ENCODE peak calls at places on chromosome 3, in four cellular contexts. P is IMR-90, T is K562, V is GM12878. Q is an unnamed sample.

GRCh38 chr3:114231616-114232015 is 5.8 kb downstream of the ZNF80 start:
- DNase-seq in P (no peak), T (no peak), V (no peak), Q (no peak)

GRCh38 chr3:97662808-97663207 is 101.8 kb upstream of the ARL6 start:
- DNase-seq in P (no peak), T (no peak), V (no peak), Q (no peak)

GRCh38 chr3:150331978-150332568 is 76.0 kb upstream of the TSC22D2 start:
- DNase-seq in P (no peak), T (no peak), V (no peak), Q (no peak)

GRCh38 chr3:2849092-2849491 is 261.1 kb downstream of the IL5RA start:
- DNase-seq in P (no peak), T (no peak), V (no peak), Q (no peak)

GRCh38 chr3:66344391-66344811 is 123.6 kb downstream of the SLC25A26 start:
- DNase-seq in P (no peak), T (no peak), V (no peak), Q (no peak)

GRCh38 chr3:65831733-65832425 is 206.8 kb downstream of the MAGI1 start:
- DNase-seq in P (peak), T (no peak), V (no peak), Q (no peak)

GRCh38 chr3:79380581-79380980 is 387.2 kb downstream of the ROBO1 start:
- DNase-seq in P (peak), T (no peak), V (no peak), Q (no peak)

GRCh38 chr3:181791380-181791779 is 79.7 kb downstream of the SOX2 start:
- DNase-seq in P (no peak), T (no peak), V (no peak), Q (no peak)

GRCh38 chr3:133276594-133276993 is 123.3 kb upstream of the BFSP2 start:
- DNase-seq in P (no peak), T (no peak), V (no peak), Q (no peak)

GRCh38 chr3:73080201-73080966 is 18.9 kb downstream of the EBLN2 start:
- DNase-seq in P (no peak), T (no peak), V (no peak), Q (no peak)

GRCh38 chr3:188316021-188316722 is 162.2 kb downstream of the LPP start:
- DNase-seq in P (no peak), T (no peak), V (no peak), Q (no peak)

GRCh38 chr3:195106418-195106906 is 164.5 kb downstream of the XXYLT1 start:
- DNase-seq in P (peak), T (peak), V (no peak), Q (peak)

GRCh38 chr3:195257454-195258448 is 13.2 kb downstream of the XXYLT1 start:
- DNase-seq in P (peak), T (no peak), V (no peak), Q (no peak)

GRCh38 chr3:161322781-161323568 is 48.3 kb downstream of the SPTSSB start:
- DNase-seq in P (no peak), T (no peak), V (no peak), Q (no peak)

GRCh38 chr3:197012021-197012883 is 17.4 kb downstream of the MELTF start:
- DNase-seq in P (no peak), T (no peak), V (no peak), Q (no peak)

GRCh38 chr3:106208979-106209378 is 340.2 kb upstream of the CBLB start:
- DNase-seq in P (peak), T (no peak), V (no peak), Q (peak)

GRCh38 chr3:15462451-15462850 is 35.1 kb downstream of the EAF1 start:
- DNase-seq in P (no peak), T (no peak), V (no peak), Q (no peak)

GRCh38 chr3:10511809-10512494 is 6.6 kb upstream of the ATP2B2 start:
- DNase-seq in P (peak), T (no peak), V (no peak), Q (peak)

GRCh38 chr3:24487325-24488242 is 7.1 kb downstream of the THRB start:
- DNase-seq in P (no peak), T (no peak), V (no peak), Q (no peak)

GRCh38 chr3:24481193-24481592 is 13.5 kb downstream of the THRB start:
- DNase-seq in P (no peak), T (no peak), V (no peak), Q (no peak)

GRCh38 chr3:24482306-24482705 is 12.3 kb downstream of the THRB start:
- DNase-seq in P (no peak), T (no peak), V (no peak), Q (no peak)

GRCh38 chr3:24483873-24484272 is 10.8 kb downstream of the THRB start:
- DNase-seq in P (no peak), T (no peak), V (no peak), Q (no peak)

DNA sequence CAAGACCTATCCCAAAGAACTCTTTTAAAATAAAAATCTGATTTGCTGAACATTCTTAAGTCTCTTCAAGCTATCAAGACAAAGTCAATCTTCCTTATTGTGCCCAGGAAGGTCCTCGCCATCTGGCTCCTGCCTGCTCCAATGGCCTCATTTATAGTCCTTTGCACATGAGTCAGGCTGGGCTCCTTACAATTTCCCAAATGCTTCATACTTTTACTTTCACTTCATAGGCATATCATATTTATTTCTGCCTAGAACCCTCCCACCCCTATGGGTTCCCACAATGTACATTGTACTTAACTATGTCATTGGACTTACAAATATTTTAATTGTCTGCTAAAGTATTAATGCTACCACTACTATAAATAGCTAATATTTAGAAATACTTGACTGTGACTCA is 9.1 kb downstream of the THRB start:
- DNase-seq in P (no peak), T (no peak), V (no peak), Q (no peak)
- TF ChIP-seq ELK1 in P (no peak), T (no peak), V (no peak), Q (no peak)

DNA sequence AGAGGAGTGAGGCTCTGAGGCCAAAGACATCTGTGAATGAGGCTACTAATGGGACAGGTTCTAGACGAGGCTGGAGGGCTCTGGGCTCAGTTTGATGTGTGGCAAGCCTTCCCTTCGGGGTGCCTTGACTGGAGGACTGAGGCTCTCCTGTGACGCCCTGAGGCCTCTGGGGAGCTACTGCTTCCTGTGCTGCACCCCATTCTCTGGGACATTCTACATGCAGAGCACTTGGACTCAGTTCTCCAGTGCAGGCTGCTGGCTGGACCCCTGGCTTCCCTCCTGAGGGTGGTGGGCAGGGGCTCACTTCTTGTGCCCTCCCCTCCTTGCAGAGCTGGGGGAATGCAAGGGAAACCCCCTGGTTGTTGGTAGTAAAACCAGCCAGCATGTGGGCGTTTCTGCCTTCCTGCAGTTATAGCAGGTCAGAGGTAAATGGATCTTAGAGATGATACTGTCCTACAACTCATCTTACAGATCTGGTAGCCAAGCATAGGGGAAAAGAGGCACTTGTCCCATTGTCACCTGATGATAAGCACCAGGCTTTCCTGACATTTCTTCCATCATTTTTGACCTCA is 133.3 kb downstream of the CHDH start:
- DNase-seq in P (no peak), T (no peak), V (no peak), Q (no peak)
- TF ChIP-seq ELK1 in P (no peak), T (no peak), V (no peak), Q (no peak)

GRCh38 chr3:157810924-157811718 is 295.1 kb downstream of the SHOX2 start:
- DNase-seq in P (no peak), T (no peak), V (no peak), Q (no peak)
- TF ChIP-seq ELK1 in P (no peak), T (no peak), V (no peak), Q (no peak)

GRCh38 chr3:167729591-167729990 is 5.1 kb downstream of the PDCD10 start:
- DNase-seq in P (no peak), T (no peak), V (no peak), Q (no peak)
- TF ChIP-seq ELK1 in P (no peak), T (no peak), V (no peak), Q (no peak)

GRCh38 chr3:37945803-37946530 is 44.6 kb upstream of the VILL start:
- DNase-seq in P (peak), T (no peak), V (no peak), Q (peak)
- TF ChIP-seq ELK1 in P (no peak), T (no peak), V (no peak), Q (no peak)

DNA sequence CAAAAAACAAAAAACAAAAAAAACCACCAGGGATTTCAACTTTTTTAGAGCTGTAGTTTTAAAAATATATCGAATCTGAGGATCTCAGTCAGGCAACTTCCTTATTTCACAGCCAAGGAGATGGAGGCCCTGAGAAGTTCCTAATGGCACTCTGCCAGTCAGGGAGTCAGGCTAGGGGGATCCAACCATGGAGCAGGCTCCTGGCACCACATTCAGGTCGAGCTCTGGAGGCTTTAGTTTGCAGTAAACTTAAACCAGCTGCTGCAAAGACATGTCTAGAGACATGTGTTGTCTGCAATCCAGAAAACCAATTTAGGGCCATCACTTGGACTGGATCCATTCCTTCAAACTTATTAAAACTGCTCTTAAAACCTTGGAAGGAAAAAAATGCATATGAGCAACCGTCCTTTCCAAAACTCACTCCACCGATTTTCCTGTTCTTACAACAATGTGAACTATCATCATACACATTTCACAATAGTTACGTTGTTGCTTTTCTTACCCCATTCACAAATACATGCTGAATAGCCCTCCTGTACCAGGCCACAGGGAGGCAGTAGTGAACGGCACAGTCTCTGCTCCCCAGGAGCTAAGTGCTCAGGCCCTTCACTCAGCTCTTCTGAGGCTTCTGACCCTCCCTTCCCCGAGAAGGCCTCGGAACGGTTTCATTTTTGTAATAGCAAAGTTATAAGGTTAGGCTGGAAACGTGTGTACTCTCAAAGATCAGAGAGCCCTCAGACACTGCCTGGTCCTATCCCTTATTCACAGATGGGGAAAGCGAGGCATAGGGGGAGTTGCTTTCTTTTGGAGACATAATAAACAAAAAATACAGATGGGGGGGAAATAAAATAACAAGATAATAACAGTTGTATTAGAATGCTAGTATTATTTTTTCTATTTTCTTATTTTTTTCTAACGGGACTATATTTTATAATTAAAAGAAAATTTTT is 20.1 kb downstream of the RFT1 start:
- DNase-seq in P (peak), T (peak), V (no peak), Q (peak)
- TF ChIP-seq ELK1 in P (no peak), T (no peak), V (no peak), Q (no peak)